ENCODE peak calls at places on chromosome 6, in ten cellular contexts. L is posterior vena cava; B is activated naive CD4-positive, alpha-beta T cell; S is stimulated activated CD4-positive, alpha-beta T cell treated with anti-CD3 and anti-CD28 coated beads, Interleukin-2, amount 100 ng/mL, for 48 hours; O is fibroblast of pulmonary artery; R is hippocampal formation; P is NCI-H526; Z is WTC11; F is posterior cingulate gyrus; W is HFFc6. V is an unnamed sample.
A peak's percentile ranks its signal among the peaks of the same experiment; 100 is the strongest.

GRCh38 chr6:63236398-63236817 is 25.1 kb downstream of the FKBP1C start:
- DNase-seq in P (no peak), R (no peak), L (no peak), F (no peak), O (no peak), S (no peak), Z (no peak), B (no peak), W (no peak), V (peak; percentile 71)

GRCh38 chr6:140855520-140855919 is 1277.2 kb upstream of the GJE1 start:
- DNase-seq in B (no peak), O (no peak), P (no peak), Z (no peak), R (no peak), S (no peak), W (no peak), L (no peak), F (no peak), V (no peak)

GRCh38 chr6:136656121-136656520 is 105.9 kb upstream of the MAP7 start:
- DNase-seq in B (no peak), S (no peak), F (no peak), Z (no peak), L (no peak), R (no peak), P (no peak), O (no peak), W (no peak), V (no peak)

GRCh38 chr6:157941101-157941863 is 40.4 kb upstream of the SYNJ2 start:
- DNase-seq in S (no peak), Z (no peak), R (peak; percentile 87), F (peak; percentile 72), O (no peak), B (no peak), W (no peak), P (no peak), L (no peak), V (no peak)

GRCh38 chr6:13725052-13725451 is 13.4 kb upstream of the RANBP9 start:
- DNase-seq in B (no peak), O (no peak), L (no peak), R (no peak), W (no peak), Z (no peak), S (no peak), F (no peak), P (no peak), V (no peak)

GRCh38 chr6:55636406-55637102 is 57.6 kb upstream of the HMGCLL1 start:
- DNase-seq in W (peak; percentile 11), S (no peak), O (peak; percentile 8), R (no peak), L (no peak), F (no peak), P (peak; percentile 3), Z (no peak), B (no peak), V (no peak)

GRCh38 chr6:24775520-24776058 is 852 bp downstream of the GMNN start:
- DNase-seq in Z (no peak), O (peak; percentile 65), S (no peak), W (peak; percentile 56), P (peak; percentile 22), F (no peak), L (no peak), B (no peak), R (no peak), V (no peak)

GRCh38 chr6:137430954-137431353 is 63.2 kb downstream of the OLIG3 start:
- DNase-seq in Z (no peak), R (no peak), O (no peak), S (no peak), P (no peak), W (no peak), B (no peak), F (no peak), L (no peak), V (no peak)

GRCh38 chr6:44044154-44044539 is 83.1 kb downstream of the MRPL14 start:
- DNase-seq in Z (no peak), B (no peak), R (no peak), L (no peak), P (no peak), S (no peak), W (no peak), O (peak; percentile 43), F (no peak), V (no peak)

GRCh38 chr6:162973975-162974374 is 246.2 kb downstream of the PACRG start:
- DNase-seq in R (peak; percentile 20), F (no peak), S (no peak), P (no peak), L (no peak), O (no peak), B (no peak), W (no peak), Z (no peak), V (no peak)

GRCh38 chr6:88220493-88220892 is 54.3 kb upstream of the CNR1 start:
- DNase-seq in S (no peak), O (peak; percentile 14), B (no peak), P (peak; percentile 9), L (no peak), Z (peak; percentile 21), W (no peak), R (no peak), F (no peak), V (peak; percentile 60)

GRCh38 chr6:11427827-11428245 is 109.7 kb upstream of the TMEM170B start:
- DNase-seq in P (no peak), R (no peak), F (no peak), Z (no peak), W (no peak), O (peak; percentile 23), B (no peak), S (no peak), L (no peak), V (no peak)

GRCh38 chr6:47242483-47243386 is 67.0 kb downstream of the TNFRSF21 start:
- DNase-seq in S (peak; percentile 23), O (peak; percentile 97), R (peak; percentile 39), Z (peak; percentile 61), L (peak; percentile 94), F (peak; percentile 64), P (peak; percentile 55), W (peak; percentile 79), B (peak; percentile 62), V (peak; percentile 31)

GRCh38 chr6:111706841-111707391 is 101.2 kb upstream of the TRAF3IP2 start:
- DNase-seq in O (peak; percentile 36), R (no peak), P (no peak), W (no peak), F (no peak), L (no peak), B (no peak), S (no peak), Z (no peak), V (no peak)

GRCh38 chr6:42889815-42890214 is 10.4 kb downstream of the RPL7L1 start:
- DNase-seq in P (no peak), O (no peak), B (no peak), F (no peak), Z (no peak), R (no peak), L (no peak), S (no peak), W (no peak), V (peak; percentile 41)

GRCh38 chr6:135995160-135995898 is 143.8 kb downstream of the PDE7B start:
- DNase-seq in P (no peak), B (no peak), R (no peak), Z (no peak), O (peak; percentile 79), S (no peak), F (no peak), W (peak; percentile 81), L (no peak), V (no peak)

GRCh38 chr6:157266274-157267101 is 56.8 kb downstream of the TMEM242 start:
- DNase-seq in L (peak; percentile 67), Z (no peak), S (no peak), F (no peak), W (no peak), B (no peak), P (no peak), R (no peak), O (no peak), V (no peak)

GRCh38 chr6:135145509-135145865 is 35.6 kb upstream of the MYB start:
- DNase-seq in B (no peak), L (no peak), R (no peak), P (no peak), F (no peak), Z (no peak), W (no peak), S (no peak), O (peak; percentile 27), V (no peak)

GRCh38 chr6:32152414-32153251 is 894 bp upstream of the PRRT1 start:
- DNase-seq in F (no peak), S (no peak), R (no peak), Z (no peak), P (peak; percentile 30), L (no peak), B (no peak), W (peak; percentile 46), O (peak; percentile 29), V (peak; percentile 44)

GRCh38 chr6:26743157-26743821 is 83.7 kb upstream of the ZNF322 start:
- DNase-seq in P (no peak), F (no peak), L (no peak), Z (peak; percentile 72), S (no peak), O (peak; percentile 47), W (peak; percentile 89), R (no peak), B (no peak), V (peak; percentile 90)

GRCh38 chr6:39085129-39085528 is 29.9 kb downstream of the SAYSD1 start:
- DNase-seq in S (no peak), W (no peak), L (no peak), P (no peak), F (no peak), Z (no peak), R (no peak), O (no peak), B (no peak), V (peak; percentile 26)

GRCh38 chr6:34529665-34530327 is 26.3 kb downstream of the SPDEF start:
- DNase-seq in R (no peak), W (no peak), B (no peak), P (no peak), O (no peak), Z (no peak), S (no peak), F (no peak), L (no peak), V (no peak)

GRCh38 chr6:46044876-46045617 is 29.4 kb upstream of the CLIC5 start:
- DNase-seq in S (no peak), W (peak; percentile 70), P (no peak), F (no peak), L (no peak), O (peak; percentile 80), R (no peak), B (no peak), Z (no peak), V (no peak)

GRCh38 chr6:140541288-140541687 is 1166.8 kb upstream of the CITED2 start:
- DNase-seq in S (no peak), R (no peak), Z (no peak), W (peak; percentile 36), B (no peak), P (no peak), F (no peak), O (no peak), L (no peak), V (no peak)

GRCh38 chr6:53375851-53376250 is 27.1 kb upstream of the ELOVL5 start:
- DNase-seq in R (no peak), W (no peak), S (no peak), F (no peak), B (no peak), L (no peak), O (peak; percentile 50), Z (no peak), P (no peak), V (no peak)

GRCh38 chr6:116191881-116192280 is 62.0 kb downstream of the TSPYL4 start:
- DNase-seq in R (no peak), B (no peak), S (no peak), Z (no peak), O (no peak), L (no peak), P (no peak), W (no peak), F (no peak), V (no peak)